ENCODE peak calls at places on chromosomes 4 and X, in four cellular contexts. G is K562, P is HepG2, K is SK-N-SH. C is an unnamed sample.

GRCh38 chr4:73870260-73870659 is 1.1 kb downstream of the CXCL1 start:
- DNase-seq in K (no peak), G (no peak), P (no peak), C (no peak)

GRCh38 chr4:147518846-147519767 is 38.2 kb downstream of the EDNRA start:
- DNase-seq in G (peak; percentile 31), K (peak; percentile 44), P (peak; percentile 39), C (peak; percentile 59)

GRCh38 chr4:176001171-176002006 is 64.3 kb upstream of the WDR17 start:
- DNase-seq in P (no peak), K (peak; percentile 17), G (no peak), C (peak; percentile 15)

GRCh38 chrX:16786139-16786790 is at the start of gene TXLNG:
- DNase-seq in G (peak; percentile 90), P (peak; percentile 95), K (peak; percentile 98), C (peak; percentile 96)

GRCh38 chr4:14348506-14348905 is 653.8 kb upstream of the CPEB2 start:
- DNase-seq in G (no peak), K (no peak), P (no peak), C (no peak)

GRCh38 chr4:126269106-126269505 is 954.4 kb downstream of the FAT4 start:
- DNase-seq in G (no peak), K (no peak), P (no peak), C (no peak)

GRCh38 chr4:182492456-182492855 is 249.3 kb downstream of the TENM3 start:
- DNase-seq in G (no peak), P (no peak), K (no peak), C (no peak)

GRCh38 chr4:79472693-79473552 is 64.9 kb upstream of the GK2 start:
- DNase-seq in K (no peak), G (no peak), P (no peak), C (no peak)

GRCh38 chrX:52852110-52852872 is 15.6 kb downstream of the XAGE3 start:
- DNase-seq in K (no peak), G (no peak), P (no peak), C (no peak)

GRCh38 chr4:68463796-68464195 is 16.5 kb downstream of the TMPRSS11E start:
- DNase-seq in P (no peak), K (no peak), G (no peak), C (no peak)

GRCh38 chr4:78298618-78299017 is 241.5 kb downstream of the FRAS1 start:
- DNase-seq in G (no peak), P (no peak), K (no peak), C (no peak)

GRCh38 chrX:97260679-97261078 is 377.0 kb downstream of the RPA4 start:
- DNase-seq in K (no peak), P (no peak), G (no peak), C (no peak)

GRCh38 chrX:79259073-79259689 is 108.0 kb downstream of the ITM2A start:
- DNase-seq in G (no peak), K (no peak), P (no peak), C (no peak)

GRCh38 chrX:12372111-12372510 is 233.8 kb downstream of the FRMPD4 start:
- DNase-seq in K (no peak), P (no peak), G (no peak), C (no peak)

GRCh38 chr4:4455199-4455865 is 68.4 kb downstream of the NSG1 start:
- DNase-seq in G (no peak), P (no peak), K (peak; percentile 64), C (no peak)

GRCh38 chr4:41124916-41125548 is 89.3 kb downstream of the APBB2 start:
- DNase-seq in K (no peak), G (no peak), P (peak; percentile 66), C (peak; percentile 80)

GRCh38 chrX:30521440-30522182 is 56.0 kb downstream of the TASL start:
- DNase-seq in P (no peak), K (no peak), G (no peak), C (no peak)

GRCh38 chr4:102819588-102820365 is 7.6 kb downstream of the UBE2D3 start:
- DNase-seq in K (no peak), P (no peak), G (no peak), C (no peak)

GRCh38 chr4:184896868-184897715 is 71.3 kb upstream of the ACSL1 start:
- DNase-seq in K (no peak), G (no peak), P (peak; percentile 46), C (no peak)

GRCh38 chrX:131745942-131746489 is 202.1 kb downstream of the OR13H1 start:
- DNase-seq in P (no peak), G (no peak), K (no peak), C (no peak)

GRCh38 chr4:146401274-146401673 is 120.5 kb downstream of the SLC10A7 start:
- DNase-seq in P (no peak), G (no peak), K (no peak), C (no peak)

GRCh38 chr4:110860901-110861300 is 238.0 kb upstream of the PITX2 start:
- DNase-seq in G (no peak), K (no peak), P (no peak), C (no peak)

GRCh38 chr4:151486166-151486565 is 77.2 kb downstream of the FHIP1A start:
- DNase-seq in G (no peak), K (no peak), P (no peak), C (no peak)

GRCh38 chrX:94742772-94743171 is 1068.8 kb downstream of the FAM133A start:
- DNase-seq in P (no peak), K (no peak), G (no peak), C (no peak)

GRCh38 chr4:121728798-121729226 is 32.0 kb upstream of the ANXA5 start:
- DNase-seq in K (no peak), P (no peak), G (no peak), C (no peak)

GRCh38 chrX:5733483-5733882 is 495.2 kb downstream of the NLGN4X start:
- DNase-seq in P (no peak), G (no peak), K (no peak), C (no peak)

DNA sequence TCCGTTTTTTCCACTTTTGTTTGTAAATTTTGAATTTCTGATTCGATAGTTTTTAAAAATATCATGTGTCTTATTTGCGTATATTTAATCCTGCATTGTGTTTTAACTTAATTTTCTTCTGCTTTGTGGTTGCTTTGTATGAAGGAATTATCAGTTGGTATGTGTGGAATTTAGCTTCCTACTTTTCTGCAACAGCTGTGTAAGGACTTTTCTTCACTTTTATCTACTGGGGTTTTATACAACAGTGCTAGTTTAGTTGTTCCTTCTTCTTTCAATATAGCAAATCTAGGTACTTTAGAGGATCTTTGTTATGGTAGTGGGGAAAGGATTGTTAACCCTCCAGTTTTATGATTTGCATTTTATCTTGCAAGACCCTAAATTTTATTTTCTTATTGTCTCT is 410.3 kb downstream of the CCSER1 start:
- DNase-seq in K (no peak), P (no peak), G (no peak), C (no peak)
- TF ChIP-seq SIN3A in K (no peak), P (no peak), G (no peak), C (no peak)

DNA sequence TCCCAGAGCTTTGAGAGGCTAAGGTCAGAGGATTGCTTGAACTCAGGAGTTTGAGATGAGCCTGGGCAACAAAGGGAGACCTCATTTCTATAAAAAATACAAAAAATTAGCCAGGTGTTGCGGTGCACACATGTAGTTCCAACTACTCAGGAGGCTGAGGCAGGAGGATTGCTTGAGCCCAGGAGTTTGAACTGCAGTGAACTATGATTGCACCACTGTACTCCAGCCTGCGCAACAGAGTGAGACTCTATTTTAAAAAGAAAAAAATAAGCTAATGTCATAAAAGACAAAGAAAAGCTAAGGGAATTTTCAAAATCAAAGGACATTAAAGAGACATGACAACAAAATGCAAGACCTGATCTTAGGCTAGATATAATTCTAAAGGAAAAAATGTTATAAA is 75.1 kb downstream of the SPRY1 start:
- DNase-seq in G (no peak), K (no peak), P (no peak), C (no peak)
- TF ChIP-seq ELF1 in G (no peak), K (no peak), P (no peak), C (no peak)

GRCh38 chr4:7699040-7699439 is 240.6 kb downstream of the AFAP1 start:
- DNase-seq in P (no peak), G (no peak), K (peak; percentile 54), C (no peak)
- TF ChIP-seq SIN3A in P (no peak), G (no peak), K (no peak), C (no peak)

DNA sequence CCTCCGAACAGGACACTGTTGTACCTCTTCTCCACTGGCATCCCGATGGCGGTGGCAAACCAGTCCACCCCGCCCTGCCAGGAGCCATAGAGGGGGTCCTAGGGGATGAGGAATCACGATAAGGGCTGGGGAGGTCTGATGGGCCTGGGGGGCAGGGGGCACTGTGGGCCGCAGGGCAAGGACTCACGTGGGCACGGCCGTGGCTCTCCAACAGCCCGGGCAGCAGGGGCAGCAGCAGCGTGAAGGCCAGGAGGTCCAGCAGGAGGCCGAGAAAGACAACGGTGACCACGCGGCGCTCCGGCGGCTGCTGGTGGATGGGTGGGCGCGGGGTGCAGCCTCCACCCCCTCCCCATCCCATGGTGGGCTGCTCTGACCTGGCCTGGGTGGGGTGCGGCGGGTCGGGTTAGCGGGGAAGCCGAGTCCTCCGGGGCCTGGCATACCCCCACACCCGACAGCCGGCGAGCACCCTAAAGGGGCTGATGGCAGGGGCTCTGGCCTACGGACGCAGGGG is 29.6 kb downstream of the NOP14 start:
- DNase-seq in P (no peak), G (no peak), K (no peak), C (no peak)
- TF ChIP-seq ELF1 in P (no peak), G (no peak), K (no peak), C (no peak)